ENCODE peak calls at places on chromosomes 1 and 21, in four cellular contexts. V is activated CD4-positive, alpha-beta T cell treated with anti-CD3 and anti-CD28 coated beads, Interleukin-2, amount 50 U/mL, for 24 hours; X is adrenal gland; U is activated CD8-positive, alpha-beta T cell treated with anti-CD3 and anti-CD28 coated beads for 36 hours. E is an unnamed sample.

GRCh38 chr1:41802532-41803501 is 115.9 kb downstream of the HIVEP3 start:
- DNase-seq in V (no peak), X (peak), U (no peak), E (peak)

GRCh38 chr1:9892563-9893528 is 17.2 kb downstream of the CTNNBIP1 start:
- DNase-seq in V (no peak), X (no peak), U (no peak), E (no peak)

GRCh38 chr1:160954158-160955104 is at the start of gene ITLN2:
- DNase-seq in V (no peak), X (no peak), U (peak), E (no peak)

GRCh38 chr1:212683357-212683722 is 16.3 kb downstream of the BATF3 start:
- DNase-seq in V (no peak), X (no peak), U (peak), E (peak)

GRCh38 chr1:45444609-45445131 is 46.3 kb downstream of the TESK2 start:
- DNase-seq in V (no peak), X (no peak), U (no peak), E (no peak)

GRCh38 chr1:208242186-208242585 is 2.0 kb downstream of the PLXNA2 start:
- DNase-seq in V (no peak), X (no peak), U (no peak), E (no peak)

GRCh38 chr1:213958346-213958745 is 29.4 kb upstream of the PROX1 start:
- DNase-seq in V (no peak), X (no peak), U (no peak), E (no peak)

GRCh38 chr1:246760426-246761347 is 36.5 kb downstream of the SCCPDH start:
- DNase-seq in V (no peak), X (no peak), U (no peak), E (no peak)

GRCh38 chr1:237042892-237043576 is 1.1 kb downstream of the RYR2 start:
- DNase-seq in V (no peak), X (no peak), U (peak), E (peak)

GRCh38 chr1:101302831-101303511 is 66.2 kb downstream of the S1PR1 start:
- DNase-seq in V (no peak), X (no peak), U (no peak), E (no peak)

GRCh38 chr1:39332291-39332690 is 127.8 kb downstream of the MACF1 start:
- DNase-seq in V (no peak), X (no peak), U (no peak), E (no peak)

GRCh38 chr1:6581561-6582305 is 1.9 kb downstream of the ZBTB48 start:
- DNase-seq in V (no peak), X (no peak), U (no peak), E (no peak)

GRCh38 chr1:2112280-2112701 is 62.1 kb downstream of the PRKCZ start:
- DNase-seq in V (no peak), X (no peak), U (no peak), E (peak)

GRCh38 chr21:23624281-23624680 is 1983.0 kb downstream of the MRPL39 start:
- DNase-seq in V (no peak), X (no peak), U (no peak), E (no peak)

GRCh38 chr1:56034847-56035483 is 544.4 kb downstream of the PLPP3 start:
- DNase-seq in V (no peak), X (no peak), U (no peak), E (no peak)

GRCh38 chr1:67749844-67750689 is 65.1 kb downstream of the GADD45A start:
- DNase-seq in V (no peak), X (no peak), U (no peak), E (no peak)

GRCh38 chr1:99590578-99591209 is 55.2 kb upstream of the PALMD start:
- DNase-seq in V (no peak), X (peak), U (no peak), E (peak)

GRCh38 chr21:44696572-44696971 is 400 bp upstream of the KRTAP10-12 start:
- DNase-seq in V (no peak), X (no peak), U (no peak), E (no peak)

GRCh38 chr1:155208656-155209372 is at the start of gene MTX1:
- DNase-seq in V (peak), X (peak), U (peak), E (peak)

E was measured in right cardiac atrium.